ENCODE peak calls at places on chromosomes 2 and 18, in nine cellular contexts. Y, S, L, J, C, M, R, N and V are unnamed samples. For H3K4me1, the result is how much of the 10 kb centered on the place peaks cover.

GRCh38 chr18:35029103-35029502 is 12.1 kb upstream of the MAPRE2 start:
- DNase-seq in M (no peak), L (no peak), J (no peak), N (no peak), C (no peak), R (no peak), S (no peak), Y (no peak), V (no peak)

GRCh38 chr18:5546660-5547059 is 2.9 kb upstream of the EPB41L3 start:
- DNase-seq in M (no peak), L (no peak), C (peak), J (no peak), S (no peak), R (no peak), N (no peak), Y (no peak), V (no peak)

GRCh38 chr2:16507655-16508054 is 158.0 kb downstream of the CYRIA start:
- DNase-seq in Y (no peak), J (no peak), R (no peak), S (no peak), C (peak), M (no peak), N (no peak), L (peak), V (no peak)

GRCh38 chr2:195533771-195534642 is 123.0 kb upstream of the SLC39A10 start:
- DNase-seq in L (no peak), S (no peak), Y (peak), C (peak), J (peak), M (no peak), N (peak), R (no peak), V (no peak)

GRCh38 chr2:158529379-158530110 is 72.8 kb downstream of the PKP4 start:
- DNase-seq in Y (no peak), N (no peak), J (no peak), M (no peak), S (no peak), C (no peak), R (no peak), L (no peak), V (no peak)

GRCh38 chr2:26535663-26536275 is 57.8 kb upstream of the OTOF start:
- DNase-seq in Y (peak), S (peak), R (no peak), J (no peak), N (no peak), M (peak), C (no peak), L (no peak), V (no peak)

GRCh38 chr2:69067866-69068265 is 54.9 kb downstream of the ANTXR1 start:
- DNase-seq in J (no peak), Y (no peak), S (no peak), N (no peak), L (no peak), C (no peak), M (no peak), R (no peak), V (no peak)

GRCh38 chr2:204289066-204289465 is 256.2 kb upstream of the PARD3B start:
- DNase-seq in C (no peak), Y (no peak), N (no peak), S (no peak), J (no peak), L (no peak), R (no peak), M (no peak), V (no peak)

GRCh38 chr2:1823187-1824169 is 79.2 kb upstream of the PXDN start:
- DNase-seq in N (no peak), C (peak), S (no peak), L (peak), J (no peak), R (no peak), Y (no peak), M (no peak), V (no peak)

GRCh38 chr2:96240341-96241038 is 25.3 kb downstream of the TMEM127 start:
- DNase-seq in S (peak), J (no peak), N (no peak), L (no peak), Y (no peak), R (no peak), M (no peak), C (no peak), V (no peak)

GRCh38 chr18:79857082-79857661 is 59.4 kb downstream of the KCNG2 start:
- DNase-seq in L (peak), R (no peak), M (peak), N (no peak), Y (no peak), J (no peak), C (no peak), S (no peak), V (no peak)

GRCh38 chr2:86223682-86224560 is 24.7 kb downstream of the MRPL35 start:
- DNase-seq in Y (no peak), C (no peak), N (no peak), S (peak), J (no peak), R (no peak), L (no peak), M (no peak), V (no peak)

GRCh38 chr2:12607971-12608370 is 108.8 kb upstream of the TRIB2 start:
- DNase-seq in Y (no peak), N (no peak), L (no peak), J (no peak), M (no peak), C (no peak), S (no peak), R (no peak), V (no peak)

GRCh38 chr2:237235383-237236095 is 149.8 kb downstream of the COPS8 start:
- DNase-seq in N (no peak), J (peak), C (no peak), S (peak), Y (no peak), R (peak), L (no peak), M (no peak), V (peak)

GRCh38 chr2:134235771-134236170 is 18.1 kb upstream of the MGAT5 start:
- DNase-seq in S (no peak), R (no peak), L (no peak), M (no peak), N (no peak), C (no peak), J (no peak), Y (no peak), V (no peak)

GRCh38 chr2:140011287-140011686 is 1231.1 kb upstream of the NXPH2 start:
- DNase-seq in L (no peak), Y (no peak), J (no peak), R (no peak), N (no peak), S (no peak), M (no peak), C (no peak), V (no peak)

GRCh38 chr2:211454684-211455083 is 898.3 kb downstream of the CPS1 start:
- DNase-seq in R (no peak), M (no peak), S (no peak), J (no peak), C (no peak), N (no peak), L (no peak), Y (no peak), V (no peak)

GRCh38 chr18:30650499-30650898 is 392.0 kb downstream of the DSC3 start:
- DNase-seq in L (no peak), S (no peak), Y (no peak), J (no peak), M (no peak), N (no peak), C (no peak), R (no peak), V (no peak)

GRCh38 chr2:24984912-24985311 is 13.2 kb upstream of the DNAJC27 start:
- DNase-seq in J (peak), Y (no peak), N (no peak), R (no peak), C (peak), M (no peak), S (peak), L (no peak), V (no peak)

GRCh38 chr2:32355976-32356734 is 668 bp upstream of the BIRC6 start:
- DNase-seq in Y (no peak), N (no peak), M (no peak), J (no peak), C (no peak), S (no peak), L (no peak), R (no peak), V (no peak)

GRCh38 chr2:190369635-190370034 is 26.2 kb downstream of the INPP1 start:
- DNase-seq in R (no peak), L (no peak), Y (no peak), S (no peak), M (no peak), J (no peak), C (no peak), N (no peak), V (no peak)

GRCh38 chr2:65161551-65162100 is 31.7 kb upstream of the RAB1A start:
- DNase-seq in L (no peak), S (no peak), N (no peak), M (no peak), Y (no peak), R (no peak), C (peak), J (peak), V (no peak)
- H3K4me1 ChIP-seq in L (under half), S (under half), N (under half), M (under half), Y (under half), R (under half), C (under half), J (under half), V (under half)

GRCh38 chr2:234133004-234133403 is 82.5 kb downstream of the SPP2 start:
- DNase-seq in Y (no peak), S (no peak), C (no peak), R (no peak), N (no peak), M (no peak), J (no peak), L (no peak), V (no peak)
- TF ChIP-seq POLR2AphosphoS5 in Y (no peak), S (no peak), C (no peak), R (no peak), N (no peak), M (peak), J (no peak), L (no peak), V (no peak)

GRCh38 chr2:120262150-120262549 is 9.5 kb downstream of the RALB start:
- DNase-seq in N (no peak), J (no peak), C (no peak), S (no peak), L (no peak), Y (no peak), M (no peak), R (no peak), V (no peak)

GRCh38 chr2:120258140-120258539 is 5.5 kb downstream of the RALB start:
- DNase-seq in M (no peak), Y (no peak), S (no peak), J (no peak), C (no peak), N (no peak), L (no peak), R (no peak), V (no peak)

GRCh38 chr2:120261387-120262006 is 8.8 kb downstream of the RALB start:
- DNase-seq in L (no peak), M (no peak), N (no peak), S (no peak), C (no peak), R (no peak), Y (no peak), J (no peak), V (no peak)

GRCh38 chr2:120262761-120263428 is 10.2 kb downstream of the RALB start:
- DNase-seq in R (no peak), C (no peak), J (no peak), S (no peak), N (no peak), L (no peak), M (no peak), Y (no peak), V (no peak)

GRCh38 chr2:120260736-120261135 is 8.1 kb downstream of the RALB start:
- DNase-seq in S (no peak), Y (no peak), N (no peak), R (no peak), M (no peak), C (no peak), J (no peak), L (no peak), V (no peak)
- H3K4me1 ChIP-seq in S (under half), Y (half or more), N (under half), R (under half), M (under half), C (under half), J (under half), L (under half), V (under half)

DNA sequence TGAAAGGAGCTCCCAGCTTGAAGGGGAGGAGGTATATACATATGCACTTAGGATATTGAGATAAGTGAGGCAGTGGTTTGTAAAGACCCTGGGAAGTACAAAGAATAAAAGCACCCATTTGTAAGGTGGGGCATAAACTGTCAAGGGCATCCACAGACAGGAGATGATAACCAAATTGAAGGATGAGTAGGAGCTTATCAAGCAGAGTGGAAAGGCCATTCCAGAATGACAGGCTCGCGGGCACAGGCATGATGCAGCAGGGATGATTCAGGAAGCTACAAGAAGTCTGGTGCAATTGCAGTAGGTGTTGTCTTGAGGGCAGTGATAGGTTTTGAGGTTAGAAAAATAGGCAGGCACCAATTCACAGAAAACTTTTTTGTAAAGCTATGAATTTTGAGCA is 504.8 kb downstream of the PIK3C3 start:
- DNase-seq in C (no peak), N (no peak), S (no peak), M (no peak), Y (no peak), L (no peak), J (no peak), R (no peak), V (no peak)
- TF ChIP-seq POLR2AphosphoS5 in C (no peak), N (no peak), S (no peak), M (no peak), Y (no peak), L (no peak), J (no peak), R (no peak), V (no peak)

GRCh38 chr2:111954602-111955332 is 56.4 kb downstream of the MERTK start:
- DNase-seq in M (no peak), L (no peak), R (no peak), C (no peak), N (no peak), S (no peak), Y (no peak), J (no peak), V (no peak)
- H3K4me1 ChIP-seq in M (under half), L (under half), R (under half), C (under half), N (under half), S (under half), Y (under half), J (under half), V (under half)

GRCh38 chr2:188117706-188118105 is 174.0 kb upstream of the GULP1 start:
- DNase-seq in S (no peak), J (no peak), N (no peak), L (no peak), C (no peak), M (no peak), R (no peak), Y (no peak), V (no peak)

GRCh38 chr2:188119112-188119838 is 172.4 kb upstream of the GULP1 start:
- DNase-seq in C (no peak), S (no peak), M (no peak), J (no peak), L (no peak), N (no peak), R (no peak), Y (no peak), V (no peak)

GRCh38 chr2:188114014-188114413 is 177.7 kb upstream of the GULP1 start:
- DNase-seq in R (no peak), M (no peak), S (no peak), Y (no peak), C (no peak), N (no peak), J (no peak), L (no peak), V (no peak)
- TF ChIP-seq POLR2AphosphoS5 in R (no peak), M (no peak), S (no peak), Y (no peak), C (no peak), N (no peak), J (no peak), L (no peak), V (no peak)

GRCh38 chr2:207155516-207155915 is 10.2 kb downstream of the KLF7 start:
- DNase-seq in J (no peak), R (no peak), M (no peak), N (no peak), L (no peak), S (no peak), C (no peak), Y (no peak), V (no peak)
- H3K4me1 ChIP-seq in J (under half), R (under half), M (half or more), N (under half), L (under half), S (under half), C (half or more), Y (half or more), V (under half)